ENCODE peak calls at places on chromosomes 4 and X, in four cellular contexts. I is H9, O is KG1, P is globus pallidus. J is an unnamed sample.

GRCh38 chr4:47550899-47551548 is 65.9 kb downstream of the ATP10D start:
- DNase-seq in O (no peak), P (no peak), I (no peak), J (no peak)

GRCh38 chr4:142567620-142568451 is 278.3 kb downstream of the INPP4B start:
- DNase-seq in P (no peak), I (no peak), O (no peak), J (no peak)

GRCh38 chrX:13699183-13699826 is 10.4 kb downstream of the RAB9A start:
- DNase-seq in O (no peak), P (no peak), I (no peak), J (peak; percentile 28)

GRCh38 chr4:170374770-170375169 is 285.0 kb upstream of the AADAT start:
- DNase-seq in O (peak; percentile 1), P (no peak), I (peak; percentile 73), J (peak; percentile 6)

GRCh38 chrX:45714864-45715263 is 514.2 kb upstream of the DIPK2B start:
- DNase-seq in P (peak; percentile 2), O (no peak), I (no peak), J (no peak)

GRCh38 chr4:130479020-130479419 is 1383.1 kb downstream of the C4orf33 start:
- DNase-seq in P (no peak), O (no peak), I (no peak), J (no peak)

GRCh38 chrX:140765043-140765784 is 55.7 kb downstream of the LINC00632 start:
- DNase-seq in O (no peak), P (peak; percentile 17), I (no peak), J (no peak)

GRCh38 chr4:40186665-40187014 is 10.2 kb upstream of the RHOH start:
- DNase-seq in O (no peak), I (no peak), P (no peak), J (no peak)

GRCh38 chr4:112514079-112514448 is 1.9 kb downstream of the NEUROG2 start:
- DNase-seq in P (no peak), O (no peak), I (peak; percentile 56), J (no peak)

GRCh38 chrX:49209434-49210251 is 9.7 kb upstream of the SYP start:
- DNase-seq in P (no peak), O (no peak), I (peak; percentile 73), J (peak; percentile 42)

GRCh38 chrX:52933976-52934703 is 24.2 kb downstream of the FAM156A start:
- DNase-seq in O (no peak), I (no peak), P (peak; percentile 28), J (no peak)

GRCh38 chrX:19198448-19198847 is 76.2 kb upstream of the ADGRG2 start:
- DNase-seq in I (no peak), O (no peak), P (no peak), J (no peak)

GRCh38 chr4:138199568-138200235 is 42.4 kb downstream of the SLC7A11 start:
- DNase-seq in O (no peak), I (no peak), P (peak; percentile 61), J (no peak)

GRCh38 chrX:85365370-85365995 is 14.0 kb downstream of the POF1B start:
- DNase-seq in I (peak; percentile 38), O (no peak), P (no peak), J (no peak)

GRCh38 chr4:15100994-15101695 is 98.9 kb downstream of the CPEB2 start:
- DNase-seq in P (peak; percentile 93), I (no peak), O (no peak), J (no peak)

GRCh38 chrX:130260316-130260715 is 8.4 kb downstream of the ZNF280C start:
- DNase-seq in O (no peak), I (no peak), P (no peak), J (peak; percentile 25)

GRCh38 chr4:15451866-15452765 is 17.6 kb upstream of the CC2D2A start:
- DNase-seq in I (no peak), O (no peak), P (no peak), J (no peak)